ENCODE peak calls at places on chromosomes 1 and 21, in six cellular contexts. Z is stomach, K is spleen, D is HCT116, G is breast epithelium, C is SK-N-MC. O is an unnamed sample.

GRCh38 chr1:77709727-77710126 is 27.3 kb upstream of the ZZZ3 start:
- DNase-seq in K (no peak), Z (no peak), G (no peak), C (no peak), D (no peak), O (no peak)

GRCh38 chr1:184970691-184971161 is 3.6 kb downstream of the NIBAN1 start:
- DNase-seq in G (no peak), D (no peak), Z (no peak), K (no peak), C (no peak), O (no peak)

GRCh38 chr1:220544901-220545303 is 17.0 kb downstream of the MARK1 start:
- DNase-seq in Z (no peak), C (no peak), K (no peak), D (no peak), G (no peak), O (peak; percentile 67)

GRCh38 chr1:39154553-39155361 is 49.7 kb upstream of the MACF1 start:
- DNase-seq in Z (no peak), G (no peak), K (no peak), C (no peak), D (no peak), O (no peak)

GRCh38 chr21:20856926-20857325 is 141.3 kb upstream of the NCAM2 start:
- DNase-seq in D (no peak), Z (no peak), C (no peak), G (no peak), K (no peak), O (no peak)

GRCh38 chr1:157139125-157139524 is 930 bp upstream of the ETV3 start:
- DNase-seq in C (no peak), Z (no peak), D (no peak), K (no peak), G (no peak), O (no peak)

GRCh38 chr1:8083739-8084484 is 57.8 kb upstream of the ERRFI1 start:
- DNase-seq in Z (no peak), G (no peak), C (no peak), K (no peak), D (no peak), O (no peak)

GRCh38 chr1:27366411-27367159 is at the start of gene MAP3K6:
- DNase-seq in C (no peak), G (peak; percentile 92), Z (peak; percentile 90), D (peak; percentile 43), K (peak; percentile 91), O (peak; percentile 92)

GRCh38 chr1:93738075-93738622 is 56.5 kb upstream of the BCAR3 start:
- DNase-seq in K (no peak), Z (no peak), G (no peak), C (no peak), D (peak; percentile 77), O (no peak)

GRCh38 chr1:184482113-184482512 is 95.3 kb downstream of the C1orf21 start:
- DNase-seq in G (no peak), D (no peak), K (no peak), Z (peak; percentile 49), C (no peak), O (no peak)

GRCh38 chr1:2538872-2539271 is 8.8 kb upstream of the HES5 start:
- DNase-seq in Z (no peak), K (no peak), G (no peak), C (no peak), D (no peak), O (no peak)

GRCh38 chr1:233561708-233562426 is 52.0 kb upstream of the KCNK1 start:
- DNase-seq in D (no peak), K (no peak), G (no peak), C (no peak), Z (no peak), O (no peak)
- TF ChIP-seq POLR2AphosphoS5 in D (no peak), K (no peak), G (no peak), C (no peak), Z (no peak), O (no peak)

DNA sequence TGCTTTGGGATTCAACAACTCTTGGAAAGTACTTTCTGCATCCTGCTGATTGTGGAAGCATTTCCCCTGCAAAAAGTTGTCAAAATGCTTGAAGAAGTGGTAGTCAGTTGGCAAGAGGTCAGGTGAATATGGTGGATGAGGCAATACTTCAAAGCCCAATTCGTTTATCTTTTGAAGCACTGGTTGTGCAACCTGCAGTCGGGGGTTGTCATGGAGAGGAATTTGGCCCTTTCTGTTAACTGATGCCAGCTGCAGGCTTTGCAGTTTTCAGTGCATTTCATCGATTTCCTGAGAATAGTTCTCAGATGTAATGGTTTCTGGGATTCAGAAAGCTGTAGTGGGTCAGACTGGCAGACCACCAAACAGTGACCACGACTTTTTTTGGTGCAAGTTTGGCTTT is 47.6 kb upstream of the GJA5 start:
- DNase-seq in C (no peak), Z (no peak), K (no peak), G (no peak), D (no peak), O (peak; percentile 35)
- TF ChIP-seq POLR2AphosphoS5 in C (no peak), Z (no peak), K (no peak), G (no peak), D (no peak), O (no peak)

GRCh38 chr1:116449578-116449977 is 76.5 kb downstream of the ATP1A1 start:
- DNase-seq in C (no peak), D (no peak), G (no peak), K (no peak), Z (no peak), O (no peak)

GRCh38 chr1:116440731-116441130 is 67.7 kb downstream of the ATP1A1 start:
- DNase-seq in D (no peak), Z (no peak), K (no peak), G (no peak), C (no peak), O (no peak)

GRCh38 chr1:116448785-116449385 is 75.8 kb downstream of the ATP1A1 start:
- DNase-seq in C (no peak), K (no peak), G (no peak), D (no peak), Z (no peak), O (no peak)

GRCh38 chr1:116446686-116447085 is 73.6 kb downstream of the ATP1A1 start:
- DNase-seq in Z (no peak), G (no peak), D (no peak), K (no peak), C (no peak), O (no peak)

GRCh38 chr1:116445534-116445933 is 72.5 kb downstream of the ATP1A1 start:
- DNase-seq in K (no peak), Z (no peak), C (no peak), G (no peak), D (no peak), O (no peak)
- TF ChIP-seq POLR2AphosphoS5 in K (no peak), Z (no peak), C (no peak), G (no peak), D (no peak), O (no peak)

GRCh38 chr1:91578320-91579109 is 77.9 kb downstream of the CDC7 start:
- DNase-seq in C (no peak), K (no peak), G (no peak), D (no peak), Z (no peak), O (no peak)
- TF ChIP-seq POLR2AphosphoS5 in C (no peak), K (no peak), G (no peak), D (no peak), Z (no peak), O (no peak)

GRCh38 chr21:29299046-29299905 is 554 bp downstream of the BACH1 start:
- DNase-seq in C (no peak), Z (peak; percentile 67), D (no peak), K (peak; percentile 93), G (peak; percentile 54), O (peak; percentile 55)
- TF ChIP-seq POLR2AphosphoS5 in C (no peak), Z (peak; percentile 23), D (no peak), K (no peak), G (peak; percentile 35), O (no peak)

DNA sequence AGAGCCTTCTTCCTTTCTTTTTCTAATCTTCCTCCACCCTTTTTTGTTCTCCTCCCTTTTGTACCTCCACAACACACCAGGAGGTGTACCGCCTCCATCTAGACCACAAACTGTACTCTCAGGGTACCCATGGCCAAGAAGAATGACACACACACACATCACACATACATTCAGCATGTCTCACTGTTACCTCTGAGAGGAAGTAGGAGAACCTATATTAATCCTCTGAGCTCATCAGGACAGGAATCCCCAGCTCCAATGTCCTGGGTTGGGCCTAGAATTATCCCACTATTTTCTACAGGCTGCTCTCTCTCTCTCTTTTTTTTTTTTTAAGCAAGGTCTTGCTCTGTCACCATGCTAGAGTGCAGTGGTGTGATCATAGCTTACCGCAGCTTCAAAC is 36.7 kb downstream of the ATP2B4 start:
- DNase-seq in D (peak; percentile 70), Z (no peak), G (no peak), K (no peak), C (no peak), O (no peak)
- TF ChIP-seq POLR2AphosphoS5 in D (no peak), Z (no peak), G (no peak), K (no peak), C (no peak), O (no peak)

O was measured in GM23338.